ENCODE peak calls at places on chromosomes 11 and 22, in five cellular contexts. N is GM23248, Q is IMR-90, T is mesendoderm, O is OCI-LY7. V is an unnamed sample.

GRCh38 chr22:45541580-45541979 is 38.9 kb downstream of the FBLN1 start:
- DNase-seq in T (no peak), N (no peak), Q (no peak), O (no peak), V (no peak)

GRCh38 chr11:61066645-61067044 is 35.6 kb upstream of the CD5 start:
- DNase-seq in N (no peak), Q (no peak), T (no peak), O (no peak), V (no peak)

GRCh38 chr11:76653674-76654309 is 16.8 kb downstream of the LRRC32 start:
- DNase-seq in Q (peak; percentile 95), O (no peak), N (peak; percentile 52), T (no peak), V (peak; percentile 66)

GRCh38 chr11:94671553-94672366 is 96.4 kb upstream of the AMOTL1 start:
- DNase-seq in O (no peak), T (no peak), N (peak; percentile 65), Q (no peak), V (no peak)

GRCh38 chr11:65883786-65884715 is 4.2 kb downstream of the FIBP start:
- DNase-seq in N (no peak), T (no peak), O (no peak), Q (no peak), V (no peak)

GRCh38 chr11:26946209-26946828 is 47.6 kb upstream of the FIBIN start:
- DNase-seq in O (no peak), T (no peak), N (peak; percentile 78), Q (peak; percentile 69), V (peak; percentile 72)

GRCh38 chr22:25448435-25449051 is 115.9 kb upstream of the GRK3 start:
- DNase-seq in O (peak; percentile 21), Q (peak; percentile 47), T (no peak), N (peak; percentile 64), V (peak; percentile 60)

GRCh38 chr11:113546757-113547507 is 71.7 kb upstream of the DRD2 start:
- DNase-seq in Q (peak; percentile 61), O (no peak), N (peak; percentile 68), T (no peak), V (peak; percentile 96)

GRCh38 chr22:23283591-23284503 is 103.5 kb downstream of the BCR start:
- DNase-seq in N (no peak), T (no peak), O (no peak), Q (no peak), V (no peak)

GRCh38 chr22:45804986-45805325 is 133.3 kb downstream of the ATXN10 start:
- DNase-seq in N (peak; percentile 96), Q (peak; percentile 98), O (no peak), T (no peak), V (peak; percentile 99)

GRCh38 chr11:28581286-28582242 is 473.4 kb downstream of the METTL15 start:
- DNase-seq in N (peak; percentile 66), T (peak; percentile 77), Q (peak; percentile 78), O (no peak), V (peak; percentile 95)

GRCh38 chr11:95678988-95679387 is 110.6 kb downstream of the FAM76B start:
- DNase-seq in T (no peak), N (no peak), Q (no peak), O (no peak), V (no peak)

GRCh38 chr11:79100093-79100704 is 340.6 kb downstream of the TENM4 start:
- DNase-seq in T (peak; percentile 75), Q (peak; percentile 55), N (peak; percentile 77), O (peak; percentile 53), V (no peak)

GRCh38 chr22:44646668-44647067 is 55.3 kb upstream of the PRR5 start:
- DNase-seq in T (no peak), O (no peak), Q (no peak), N (peak; percentile 50), V (no peak)

GRCh38 chr22:39182478-39183030 is 30.1 kb upstream of the CBX7 start:
- DNase-seq in T (no peak), N (peak; percentile 16), O (no peak), Q (no peak), V (peak; percentile 29)

GRCh38 chr11:10113852-10114251 is 180.2 kb downstream of the SBF2 start:
- DNase-seq in Q (no peak), T (no peak), N (no peak), O (no peak), V (no peak)

GRCh38 chr22:49780992-49781782 is 46.5 kb downstream of the BRD1 start:
- DNase-seq in O (no peak), N (no peak), T (no peak), Q (no peak), V (no peak)

GRCh38 chr11:12771875-12772274 is 97.7 kb downstream of the TEAD1 start:
- DNase-seq in O (no peak), T (no peak), Q (peak; percentile 76), N (peak; percentile 74), V (peak; percentile 52)

GRCh38 chr11:117073539-117073938 is 24.7 kb downstream of the SIK3 start:
- DNase-seq in T (no peak), Q (no peak), N (peak; percentile 58), O (no peak), V (no peak)

GRCh38 chr22:43477966-43478365 is 66.2 kb downstream of the MPPED1 start:
- DNase-seq in T (no peak), O (no peak), Q (no peak), N (no peak), V (no peak)

GRCh38 chr11:16801288-16801980 is 63.0 kb downstream of the C11orf58 start:
- DNase-seq in O (no peak), Q (no peak), N (no peak), T (no peak), V (no peak)

GRCh38 chr22:45381348-45381747 is 32.1 kb downstream of the SMC1B start:
- DNase-seq in Q (no peak), N (no peak), O (no peak), T (no peak), V (no peak)

GRCh38 chr11:118312328-118312727 is 7.8 kb downstream of the CD3E start:
- DNase-seq in Q (no peak), O (peak; percentile 44), T (no peak), N (no peak), V (no peak)

GRCh38 chr11:118313242-118313641 is 8.7 kb downstream of the CD3E start:
- DNase-seq in O (no peak), T (no peak), Q (no peak), N (peak; percentile 26), V (no peak)

GRCh38 chr11:118310271-118310670 is 5.7 kb downstream of the CD3E start:
- DNase-seq in Q (no peak), N (no peak), T (no peak), O (no peak), V (no peak)

GRCh38 chr11:118310781-118311485 is 6.4 kb downstream of the CD3E start:
- DNase-seq in O (no peak), T (no peak), N (no peak), Q (no peak), V (no peak)

DNA sequence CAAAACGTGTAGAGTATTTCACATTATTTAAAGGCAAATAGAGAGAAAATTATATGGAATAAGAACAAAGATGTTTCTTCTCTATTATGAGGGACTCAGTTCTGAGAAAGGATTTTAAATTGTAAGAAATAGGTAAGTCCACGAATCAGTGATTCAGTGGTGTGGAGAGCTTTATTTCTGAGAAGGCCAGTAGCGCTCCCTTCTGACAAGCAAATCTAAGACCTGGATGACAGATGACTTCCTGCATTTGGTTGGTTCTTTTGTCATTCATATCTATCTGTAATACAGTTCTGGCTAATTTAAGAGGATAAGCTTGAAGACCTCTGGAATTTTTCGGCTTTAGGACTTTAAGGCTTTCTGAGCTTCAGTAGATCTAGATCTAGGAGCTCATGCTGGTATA is 7.0 kb downstream of the CD3E start:
- DNase-seq in Q (no peak), O (peak; percentile 50), N (no peak), T (no peak), V (no peak)
- H3K4me2 ChIP-seq in Q (no peak overlapping the region), O (peak overlapping the region; percentile 80), N (no peak overlapping the region), T (no peak overlapping the region), V (no peak overlapping the region)

DNA sequence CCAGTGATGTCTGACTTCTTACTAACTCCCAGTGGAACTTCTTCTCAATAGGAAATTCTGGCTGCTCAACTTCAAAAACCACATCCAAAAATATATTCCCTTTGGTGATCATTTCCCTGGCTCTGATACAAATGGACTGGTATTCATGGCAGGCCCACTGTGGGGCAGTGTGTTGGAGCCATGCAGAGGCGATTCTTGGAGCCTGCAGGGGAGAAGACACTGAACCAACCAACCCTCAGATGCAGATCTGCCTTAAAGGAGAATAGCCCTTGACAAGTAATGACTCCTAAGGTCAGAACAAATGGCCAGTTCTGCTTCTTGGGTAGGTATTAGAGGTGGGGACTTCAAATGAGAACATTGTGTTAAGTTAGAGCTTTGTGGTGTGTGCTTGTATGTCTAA is 12.2 kb downstream of the OR4D9 start:
- DNase-seq in Q (no peak), T (peak; percentile 31), N (peak; percentile 1), O (no peak), V (no peak)
- H3K4me1 ChIP-seq in Q (no peaks in the 10 kb centered on the region), T (peaks cover 2% of the 10 kb centered on the region), N (no peaks in the 10 kb centered on the region), O (no peaks in the 10 kb centered on the region), V (no peaks in the 10 kb centered on the region)

GRCh38 chr22:36546932-36547331 is 18.0 kb upstream of the EIF3D start:
- DNase-seq in N (peak; percentile 96), O (no peak), T (peak; percentile 85), Q (peak; percentile 92), V (peak; percentile 86)

GRCh38 chr22:36548606-36549005 is 19.6 kb upstream of the EIF3D start:
- DNase-seq in N (no peak), Q (no peak), O (no peak), T (peak; percentile 35), V (no peak)

GRCh38 chr22:36544107-36544620 is 15.2 kb upstream of the EIF3D start:
- DNase-seq in T (no peak), N (peak; percentile 95), Q (peak; percentile 74), O (no peak), V (peak; percentile 59)

GRCh38 chr22:36549033-36549432 is 20.1 kb upstream of the EIF3D start:
- DNase-seq in N (no peak), Q (no peak), O (no peak), T (no peak), V (no peak)

DNA sequence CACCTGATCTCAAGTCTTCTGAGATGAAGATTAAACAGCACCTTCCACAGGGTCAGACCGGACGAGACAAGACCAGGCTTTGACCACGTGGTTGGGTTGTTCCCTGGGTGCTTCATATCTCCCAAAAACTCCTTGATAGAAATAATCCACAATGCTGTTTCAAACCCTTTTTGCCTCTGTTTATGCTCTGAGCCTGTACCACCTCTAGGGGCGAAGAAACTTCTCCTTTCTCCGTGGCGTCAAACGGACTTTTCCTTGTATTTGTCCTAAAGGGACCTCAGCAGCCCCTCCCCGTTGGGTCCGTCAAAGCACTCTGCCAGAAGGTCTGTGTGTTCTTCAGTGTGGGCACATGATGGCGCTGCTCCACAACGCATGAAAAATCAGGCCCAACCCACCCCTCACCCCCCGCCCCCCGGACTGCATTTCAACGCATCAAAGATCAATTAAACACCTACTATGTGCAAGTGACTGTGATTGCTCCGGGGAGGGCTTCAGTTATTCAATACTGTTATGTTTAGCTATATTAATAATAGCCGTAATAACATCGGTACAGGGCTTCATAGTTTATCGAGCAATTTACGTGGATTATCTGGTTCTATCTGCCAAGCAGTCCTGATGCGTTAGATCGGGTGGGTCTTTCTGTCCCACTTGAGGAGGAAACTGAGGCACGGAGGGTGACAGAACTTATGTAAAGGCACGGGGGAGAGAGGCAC is 17.3 kb upstream of the EIF3D start:
- DNase-seq in N (peak; percentile 74), T (peak; percentile 90), Q (peak; percentile 62), O (peak; percentile 67), V (no peak)
- H3K4me2 ChIP-seq in N (peak overlapping the region; percentile 41), T (no peak overlapping the region), Q (no peak overlapping the region), O (peak overlapping the region; percentile 13), V (peak overlapping the region; percentile 54)

DNA sequence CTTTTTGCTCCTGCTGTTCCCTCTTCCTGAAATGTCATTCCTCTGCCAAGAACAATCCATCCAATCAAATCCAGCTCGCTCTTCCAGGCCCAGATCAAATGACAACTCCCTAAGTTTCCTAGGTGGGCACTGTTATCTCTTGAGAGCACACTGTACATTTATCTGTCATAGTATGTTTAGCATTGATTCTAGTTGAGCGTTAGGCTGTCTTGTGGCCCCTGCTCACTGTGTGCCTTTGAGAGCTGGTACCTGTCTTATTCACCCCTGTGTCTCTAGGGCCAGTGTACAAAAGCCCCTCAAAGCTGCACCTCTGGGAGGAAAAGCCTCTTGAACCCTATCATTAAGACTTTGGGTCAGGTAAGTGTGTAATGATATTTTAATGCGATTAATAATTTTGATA is 7.1 kb upstream of the LMO2 start:
- DNase-seq in Q (no peak), O (no peak), T (no peak), N (no peak), V (no peak)
- H3K4me1 ChIP-seq in Q (peaks cover 2% of the 10 kb centered on the region), O (peaks cover 23% of the 10 kb centered on the region), T (peaks cover 2% of the 10 kb centered on the region), N (peaks cover 14% of the 10 kb centered on the region), V (peaks cover 5% of the 10 kb centered on the region)

V was measured in astrocyte.